ENCODE peak calls at places on chromosome 1, in eight cellular contexts. One of them, this sample, is unnamed.

GRCh38 chr1:147618077-147618569 is 52.2 kb downstream of the ACP6 start:
- DNase-seq in NCI-H1092 treated with DMSO at 0.1 percent for 48 hours: no peak
- DNase-seq in AG08396: no peak
- DNase-seq in HTR-8/SVneo: no peak
- DNase-seq in KBM-7: peak
- DNase-seq in iPS-NIHi11: no peak
- DNase-seq in MM.1S: no peak
- DNase-seq in stimulated activated CD4-positive, alpha-beta T cell treated with anti-CD3 and anti-CD28 coated beads, Interleukin-12 subunit alpha, Interleukin-12 subunit beta, amount 100 ng/mL, for 48 hours: peak
- DNase-seq in this sample: no peak

GRCh38 chr1:24745711-24746582 is 700 bp downstream of the CLIC4 start:
- DNase-seq in NCI-H1092 treated with DMSO at 0.1 percent for 48 hours: peak
- DNase-seq in AG08396: no peak
- DNase-seq in HTR-8/SVneo: no peak
- DNase-seq in KBM-7: peak
- DNase-seq in iPS-NIHi11: peak
- DNase-seq in MM.1S: peak
- DNase-seq in stimulated activated CD4-positive, alpha-beta T cell treated with anti-CD3 and anti-CD28 coated beads, Interleukin-12 subunit alpha, Interleukin-12 subunit beta, amount 100 ng/mL, for 48 hours: no peak
- DNase-seq in this sample: peak

GRCh38 chr1:17826165-17826488 is 71.0 kb downstream of the ACTL8 start:
- DNase-seq in NCI-H1092 treated with DMSO at 0.1 percent for 48 hours: no peak
- DNase-seq in AG08396: peak
- DNase-seq in HTR-8/SVneo: peak
- DNase-seq in KBM-7: peak
- DNase-seq in iPS-NIHi11: peak
- DNase-seq in MM.1S: no peak
- DNase-seq in stimulated activated CD4-positive, alpha-beta T cell treated with anti-CD3 and anti-CD28 coated beads, Interleukin-12 subunit alpha, Interleukin-12 subunit beta, amount 100 ng/mL, for 48 hours: peak
- DNase-seq in this sample: peak

GRCh38 chr1:243791586-243792267 is 58.3 kb downstream of the AKT3 start:
- DNase-seq in NCI-H1092 treated with DMSO at 0.1 percent for 48 hours: no peak
- DNase-seq in AG08396: no peak
- DNase-seq in HTR-8/SVneo: no peak
- DNase-seq in KBM-7: no peak
- DNase-seq in iPS-NIHi11: no peak
- DNase-seq in MM.1S: no peak
- DNase-seq in stimulated activated CD4-positive, alpha-beta T cell treated with anti-CD3 and anti-CD28 coated beads, Interleukin-12 subunit alpha, Interleukin-12 subunit beta, amount 100 ng/mL, for 48 hours: no peak
- DNase-seq in this sample: no peak

GRCh38 chr1:155085504-155086181 is 7.0 kb downstream of the EFNA3 start:
- DNase-seq in NCI-H1092 treated with DMSO at 0.1 percent for 48 hours: no peak
- DNase-seq in AG08396: peak
- DNase-seq in HTR-8/SVneo: peak
- DNase-seq in KBM-7: no peak
- DNase-seq in iPS-NIHi11: peak
- DNase-seq in MM.1S: peak
- DNase-seq in stimulated activated CD4-positive, alpha-beta T cell treated with anti-CD3 and anti-CD28 coated beads, Interleukin-12 subunit alpha, Interleukin-12 subunit beta, amount 100 ng/mL, for 48 hours: peak
- DNase-seq in this sample: peak

GRCh38 chr1:1347663-1348419 is 1.4 kb downstream of the DVL1 start:
- DNase-seq in NCI-H1092 treated with DMSO at 0.1 percent for 48 hours: no peak
- DNase-seq in AG08396: no peak
- DNase-seq in HTR-8/SVneo: peak
- DNase-seq in KBM-7: no peak
- DNase-seq in iPS-NIHi11: peak
- DNase-seq in MM.1S: no peak
- DNase-seq in stimulated activated CD4-positive, alpha-beta T cell treated with anti-CD3 and anti-CD28 coated beads, Interleukin-12 subunit alpha, Interleukin-12 subunit beta, amount 100 ng/mL, for 48 hours: no peak
- DNase-seq in this sample: peak

GRCh38 chr1:206719169-206719839 is 34.6 kb downstream of the MAPKAPK2 start:
- DNase-seq in NCI-H1092 treated with DMSO at 0.1 percent for 48 hours: no peak
- DNase-seq in AG08396: no peak
- DNase-seq in HTR-8/SVneo: no peak
- DNase-seq in KBM-7: no peak
- DNase-seq in iPS-NIHi11: no peak
- DNase-seq in MM.1S: no peak
- DNase-seq in stimulated activated CD4-positive, alpha-beta T cell treated with anti-CD3 and anti-CD28 coated beads, Interleukin-12 subunit alpha, Interleukin-12 subunit beta, amount 100 ng/mL, for 48 hours: no peak
- DNase-seq in this sample: no peak

GRCh38 chr1:42439940-42440339 is 15.9 kb downstream of the ZMYND12 start:
- DNase-seq in NCI-H1092 treated with DMSO at 0.1 percent for 48 hours: no peak
- DNase-seq in AG08396: no peak
- DNase-seq in HTR-8/SVneo: peak
- DNase-seq in KBM-7: no peak
- DNase-seq in iPS-NIHi11: no peak
- DNase-seq in MM.1S: no peak
- DNase-seq in stimulated activated CD4-positive, alpha-beta T cell treated with anti-CD3 and anti-CD28 coated beads, Interleukin-12 subunit alpha, Interleukin-12 subunit beta, amount 100 ng/mL, for 48 hours: no peak
- DNase-seq in this sample: peak

GRCh38 chr1:20100632-20101355 is 18.5 kb downstream of the PLA2G2D start:
- DNase-seq in NCI-H1092 treated with DMSO at 0.1 percent for 48 hours: peak
- DNase-seq in AG08396: peak
- DNase-seq in HTR-8/SVneo: peak
- DNase-seq in KBM-7: peak
- DNase-seq in iPS-NIHi11: peak
- DNase-seq in MM.1S: peak
- DNase-seq in stimulated activated CD4-positive, alpha-beta T cell treated with anti-CD3 and anti-CD28 coated beads, Interleukin-12 subunit alpha, Interleukin-12 subunit beta, amount 100 ng/mL, for 48 hours: no peak
- DNase-seq in this sample: peak

GRCh38 chr1:231618588-231619256 is 7.9 kb upstream of the DISC1 start:
- DNase-seq in NCI-H1092 treated with DMSO at 0.1 percent for 48 hours: no peak
- DNase-seq in AG08396: no peak
- DNase-seq in HTR-8/SVneo: no peak
- DNase-seq in KBM-7: no peak
- DNase-seq in iPS-NIHi11: no peak
- DNase-seq in MM.1S: no peak
- DNase-seq in stimulated activated CD4-positive, alpha-beta T cell treated with anti-CD3 and anti-CD28 coated beads, Interleukin-12 subunit alpha, Interleukin-12 subunit beta, amount 100 ng/mL, for 48 hours: no peak
- DNase-seq in this sample: no peak

GRCh38 chr1:241627453-241628329 is 12.5 kb downstream of the CHML start:
- DNase-seq in NCI-H1092 treated with DMSO at 0.1 percent for 48 hours: peak
- DNase-seq in AG08396: peak
- DNase-seq in HTR-8/SVneo: peak
- DNase-seq in KBM-7: peak
- DNase-seq in iPS-NIHi11: peak
- DNase-seq in MM.1S: peak
- DNase-seq in stimulated activated CD4-positive, alpha-beta T cell treated with anti-CD3 and anti-CD28 coated beads, Interleukin-12 subunit alpha, Interleukin-12 subunit beta, amount 100 ng/mL, for 48 hours: no peak
- DNase-seq in this sample: peak

GRCh38 chr1:29557701-29558445 is 321.6 kb downstream of the PTPRU start:
- DNase-seq in NCI-H1092 treated with DMSO at 0.1 percent for 48 hours: no peak
- DNase-seq in AG08396: no peak
- DNase-seq in HTR-8/SVneo: no peak
- DNase-seq in KBM-7: no peak
- DNase-seq in iPS-NIHi11: no peak
- DNase-seq in MM.1S: no peak
- DNase-seq in stimulated activated CD4-positive, alpha-beta T cell treated with anti-CD3 and anti-CD28 coated beads, Interleukin-12 subunit alpha, Interleukin-12 subunit beta, amount 100 ng/mL, for 48 hours: no peak
- DNase-seq in this sample: no peak

GRCh38 chr1:158355773-158356172 is 2.1 kb downstream of the CD1E start:
- DNase-seq in NCI-H1092 treated with DMSO at 0.1 percent for 48 hours: no peak
- DNase-seq in AG08396: no peak
- DNase-seq in HTR-8/SVneo: no peak
- DNase-seq in KBM-7: no peak
- DNase-seq in iPS-NIHi11: no peak
- DNase-seq in MM.1S: no peak
- DNase-seq in stimulated activated CD4-positive, alpha-beta T cell treated with anti-CD3 and anti-CD28 coated beads, Interleukin-12 subunit alpha, Interleukin-12 subunit beta, amount 100 ng/mL, for 48 hours: no peak
- DNase-seq in this sample: no peak

GRCh38 chr1:212542761-212543187 is 65.8 kb upstream of the ATF3 start:
- DNase-seq in NCI-H1092 treated with DMSO at 0.1 percent for 48 hours: no peak
- DNase-seq in AG08396: no peak
- DNase-seq in HTR-8/SVneo: no peak
- DNase-seq in KBM-7: no peak
- DNase-seq in iPS-NIHi11: no peak
- DNase-seq in MM.1S: no peak
- DNase-seq in stimulated activated CD4-positive, alpha-beta T cell treated with anti-CD3 and anti-CD28 coated beads, Interleukin-12 subunit alpha, Interleukin-12 subunit beta, amount 100 ng/mL, for 48 hours: no peak
- DNase-seq in this sample: no peak

GRCh38 chr1:15574741-15575140 is 10.1 kb downstream of the AGMAT start:
- DNase-seq in NCI-H1092 treated with DMSO at 0.1 percent for 48 hours: no peak
- DNase-seq in AG08396: no peak
- DNase-seq in HTR-8/SVneo: no peak
- DNase-seq in KBM-7: no peak
- DNase-seq in iPS-NIHi11: no peak
- DNase-seq in MM.1S: no peak
- DNase-seq in stimulated activated CD4-positive, alpha-beta T cell treated with anti-CD3 and anti-CD28 coated beads, Interleukin-12 subunit alpha, Interleukin-12 subunit beta, amount 100 ng/mL, for 48 hours: no peak
- DNase-seq in this sample: no peak

GRCh38 chr1:186974774-186975181 is 146.0 kb downstream of the PLA2G4A start:
- DNase-seq in NCI-H1092 treated with DMSO at 0.1 percent for 48 hours: no peak
- DNase-seq in AG08396: peak
- DNase-seq in HTR-8/SVneo: no peak
- DNase-seq in KBM-7: no peak
- DNase-seq in iPS-NIHi11: no peak
- DNase-seq in MM.1S: no peak
- DNase-seq in stimulated activated CD4-positive, alpha-beta T cell treated with anti-CD3 and anti-CD28 coated beads, Interleukin-12 subunit alpha, Interleukin-12 subunit beta, amount 100 ng/mL, for 48 hours: no peak
- DNase-seq in this sample: peak

GRCh38 chr1:247448107-247448778 is 9.7 kb downstream of the OR2B11 start:
- DNase-seq in NCI-H1092 treated with DMSO at 0.1 percent for 48 hours: peak
- DNase-seq in AG08396: peak
- DNase-seq in HTR-8/SVneo: peak
- DNase-seq in KBM-7: no peak
- DNase-seq in iPS-NIHi11: peak
- DNase-seq in MM.1S: no peak
- DNase-seq in stimulated activated CD4-positive, alpha-beta T cell treated with anti-CD3 and anti-CD28 coated beads, Interleukin-12 subunit alpha, Interleukin-12 subunit beta, amount 100 ng/mL, for 48 hours: no peak
- DNase-seq in this sample: peak

GRCh38 chr1:64073705-64074104 is 129.7 kb upstream of the UBE2U start:
- DNase-seq in NCI-H1092 treated with DMSO at 0.1 percent for 48 hours: no peak
- DNase-seq in AG08396: no peak
- DNase-seq in HTR-8/SVneo: no peak
- DNase-seq in KBM-7: no peak
- DNase-seq in iPS-NIHi11: no peak
- DNase-seq in MM.1S: no peak
- DNase-seq in stimulated activated CD4-positive, alpha-beta T cell treated with anti-CD3 and anti-CD28 coated beads, Interleukin-12 subunit alpha, Interleukin-12 subunit beta, amount 100 ng/mL, for 48 hours: no peak
- DNase-seq in this sample: no peak

GRCh38 chr1:175580351-175580750 is 163.0 kb downstream of the TNR start:
- DNase-seq in NCI-H1092 treated with DMSO at 0.1 percent for 48 hours: no peak
- DNase-seq in AG08396: no peak
- DNase-seq in HTR-8/SVneo: no peak
- DNase-seq in KBM-7: no peak
- DNase-seq in iPS-NIHi11: no peak
- DNase-seq in MM.1S: no peak
- DNase-seq in stimulated activated CD4-positive, alpha-beta T cell treated with anti-CD3 and anti-CD28 coated beads, Interleukin-12 subunit alpha, Interleukin-12 subunit beta, amount 100 ng/mL, for 48 hours: no peak
- DNase-seq in this sample: no peak

GRCh38 chr1:231421616-231421970 is 494 bp downstream of the EGLN1 start:
- DNase-seq in NCI-H1092 treated with DMSO at 0.1 percent for 48 hours: peak
- DNase-seq in AG08396: peak
- DNase-seq in HTR-8/SVneo: no peak
- DNase-seq in KBM-7: no peak
- DNase-seq in iPS-NIHi11: peak
- DNase-seq in MM.1S: peak
- DNase-seq in stimulated activated CD4-positive, alpha-beta T cell treated with anti-CD3 and anti-CD28 coated beads, Interleukin-12 subunit alpha, Interleukin-12 subunit beta, amount 100 ng/mL, for 48 hours: no peak
- DNase-seq in this sample: peak

GRCh38 chr1:162757476-162757875 is 33.0 kb upstream of the HSD17B7 start:
- DNase-seq in NCI-H1092 treated with DMSO at 0.1 percent for 48 hours: no peak
- DNase-seq in AG08396: no peak
- DNase-seq in HTR-8/SVneo: no peak
- DNase-seq in KBM-7: no peak
- DNase-seq in iPS-NIHi11: no peak
- DNase-seq in MM.1S: no peak
- DNase-seq in stimulated activated CD4-positive, alpha-beta T cell treated with anti-CD3 and anti-CD28 coated beads, Interleukin-12 subunit alpha, Interleukin-12 subunit beta, amount 100 ng/mL, for 48 hours: no peak
- DNase-seq in this sample: no peak

GRCh38 chr1:238468068-238468467 is 577.3 kb upstream of the ZP4 start:
- DNase-seq in NCI-H1092 treated with DMSO at 0.1 percent for 48 hours: no peak
- DNase-seq in AG08396: no peak
- DNase-seq in HTR-8/SVneo: no peak
- DNase-seq in KBM-7: no peak
- DNase-seq in iPS-NIHi11: no peak
- DNase-seq in MM.1S: no peak
- DNase-seq in stimulated activated CD4-positive, alpha-beta T cell treated with anti-CD3 and anti-CD28 coated beads, Interleukin-12 subunit alpha, Interleukin-12 subunit beta, amount 100 ng/mL, for 48 hours: no peak
- DNase-seq in this sample: no peak

GRCh38 chr1:195141294-195141693 is 1466.9 kb downstream of the KCNT2 start:
- DNase-seq in NCI-H1092 treated with DMSO at 0.1 percent for 48 hours: no peak
- DNase-seq in AG08396: no peak
- DNase-seq in HTR-8/SVneo: no peak
- DNase-seq in KBM-7: peak
- DNase-seq in iPS-NIHi11: no peak
- DNase-seq in MM.1S: no peak
- DNase-seq in stimulated activated CD4-positive, alpha-beta T cell treated with anti-CD3 and anti-CD28 coated beads, Interleukin-12 subunit alpha, Interleukin-12 subunit beta, amount 100 ng/mL, for 48 hours: no peak
- DNase-seq in this sample: no peak